ENCODE peak calls at places on chromosomes 7 and 10, in eight cellular contexts. Y, W, L, F, E, M, S and V are unnamed samples.

GRCh38 chr10:1413823-1414222 is 323.5 kb downstream of the ADARB2 start:
- DNase-seq in F (no peak), M (no peak), L (no peak), S (no peak), W (no peak), Y (no peak), E (no peak), V (no peak)

GRCh38 chr7:119397156-119397555 is 875.8 kb upstream of the KCND2 start:
- DNase-seq in L (no peak), F (no peak), M (no peak), Y (no peak), E (no peak), S (no peak), W (no peak), V (no peak)

GRCh38 chr10:72098301-72099053 is 10.1 kb upstream of the SPOCK2 start:
- DNase-seq in F (no peak), E (no peak), M (no peak), S (no peak), L (no peak), W (no peak), Y (no peak), V (no peak)

GRCh38 chr10:104316321-104317099 is 21.8 kb downstream of the ITPRIP start:
- DNase-seq in E (no peak), M (no peak), Y (no peak), L (peak), S (no peak), W (no peak), F (no peak), V (no peak)

GRCh38 chr10:3935141-3935540 is 150.1 kb upstream of the KLF6 start:
- DNase-seq in Y (peak), S (peak), W (no peak), F (peak), M (no peak), E (no peak), L (no peak), V (peak)

GRCh38 chr10:86786368-86786767 is 29.9 kb downstream of the BMPR1A start:
- DNase-seq in S (no peak), Y (no peak), E (no peak), M (no peak), F (no peak), W (no peak), L (no peak), V (no peak)

GRCh38 chr10:28926932-28927331 is 249.6 kb downstream of the BAMBI start:
- DNase-seq in W (no peak), E (no peak), L (no peak), F (no peak), Y (no peak), M (no peak), S (no peak), V (no peak)

GRCh38 chr10:90587081-90587491 is 270.8 kb downstream of the HTR7 start:
- DNase-seq in L (no peak), M (no peak), F (no peak), Y (no peak), W (peak), S (peak), E (no peak), V (no peak)

GRCh38 chr10:71316081-71316785 is 2.8 kb upstream of the SLC29A3 start:
- DNase-seq in W (no peak), S (peak), E (no peak), Y (no peak), L (no peak), F (no peak), M (no peak), V (no peak)

DNA sequence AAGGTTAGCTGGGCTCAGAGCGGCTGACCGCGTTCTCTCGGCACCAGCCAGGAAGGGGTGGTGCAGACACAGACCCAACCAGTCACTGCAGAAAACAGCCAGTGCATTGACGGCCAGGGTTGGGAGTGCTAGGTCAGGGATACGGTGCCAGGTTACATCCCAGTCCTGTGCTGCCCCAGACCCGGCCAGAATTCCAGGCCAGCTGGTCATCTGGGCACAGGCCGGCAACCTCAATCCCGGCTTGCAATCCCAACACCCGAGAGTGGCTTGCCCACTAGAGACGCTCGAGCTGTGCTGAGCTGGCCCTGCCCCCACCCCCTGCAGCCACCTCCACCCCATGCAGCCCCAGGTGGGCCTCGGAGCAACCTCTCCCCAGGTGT is 3.8 kb downstream of the PRAP1 start:
- DNase-seq in E (no peak), M (no peak), F (no peak), L (peak), S (no peak), W (no peak), Y (no peak), V (no peak)
- TF ChIP-seq POLR2A in E (no peak), M (no peak), F (no peak), L (no peak), S (no peak), W (no peak), Y (no peak), V (no peak)

DNA sequence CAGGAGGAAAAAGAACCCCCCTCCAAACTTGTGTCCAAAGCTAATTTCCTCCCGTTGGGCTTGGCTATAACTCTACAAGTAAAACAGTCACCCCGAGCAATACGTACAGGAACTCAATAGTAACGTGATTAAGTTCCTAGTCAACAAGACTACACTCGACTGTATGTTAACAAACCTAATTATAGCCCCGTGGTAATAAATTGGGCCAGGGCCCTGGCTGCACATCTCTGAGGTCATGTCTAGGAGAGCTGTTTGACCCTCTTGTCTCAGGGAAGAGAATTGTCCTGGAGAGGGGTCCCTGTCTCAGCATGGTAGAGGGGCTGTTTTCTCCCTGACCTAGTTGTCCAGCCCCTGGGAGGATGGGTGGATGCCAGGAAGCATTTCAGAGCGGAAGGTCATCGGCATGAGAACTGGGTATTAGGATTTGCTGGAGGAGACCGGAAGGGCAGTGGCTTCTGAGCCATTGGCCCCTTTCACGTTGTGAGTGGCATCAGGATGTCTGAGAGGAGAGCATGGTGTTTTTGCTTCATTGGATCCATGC is 60.2 kb upstream of the COMTD1 start:
- DNase-seq in L (peak), E (peak), W (no peak), F (no peak), Y (peak), M (peak), S (peak), V (no peak)
- TF ChIP-seq POLR2A in L (no peak), E (no peak), W (no peak), F (no peak), Y (no peak), M (no peak), S (no peak), V (no peak)

DNA sequence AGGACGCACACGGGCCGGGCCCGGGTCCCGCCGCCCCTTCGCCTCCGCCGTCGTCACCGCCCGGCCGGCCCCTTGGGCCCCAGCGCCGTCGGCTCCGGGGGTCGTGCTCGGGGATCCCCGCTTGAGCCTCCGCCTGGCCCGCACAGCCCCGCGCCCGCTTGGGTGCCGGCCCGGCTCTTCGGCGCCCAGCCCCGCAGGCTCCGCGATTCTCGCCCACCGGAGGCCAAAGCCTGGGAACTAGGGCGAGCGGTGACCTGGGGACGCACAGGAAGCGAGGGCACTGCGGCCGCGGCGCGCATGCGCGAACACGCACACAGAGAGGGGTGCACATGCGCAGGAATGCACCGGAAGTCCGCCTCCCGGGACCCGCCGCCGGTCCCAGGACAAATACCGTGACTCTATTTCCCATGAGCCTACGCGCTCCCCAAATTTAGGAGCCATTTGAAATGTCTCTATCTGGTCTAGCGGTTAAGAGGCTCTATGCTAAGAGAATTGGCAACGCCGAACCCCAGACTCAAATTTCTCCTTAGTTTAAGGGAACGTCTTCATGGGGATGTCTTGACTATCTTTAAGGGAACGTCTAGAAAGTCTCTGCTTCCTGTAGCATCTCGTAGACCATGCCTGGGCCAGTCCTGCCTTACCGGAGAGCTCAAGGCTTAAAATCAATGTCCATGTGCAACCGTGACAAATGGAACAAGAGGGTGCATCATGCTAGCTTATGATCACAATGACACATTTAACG is at the start of gene ZNF12:
- DNase-seq in F (peak), S (peak), Y (peak), E (peak), W (peak), M (peak), L (peak), V (peak)
- TF ChIP-seq POLR2A in F (peak), S (peak), Y (peak), E (peak), W (peak), M (no peak), L (peak), V (peak)

GRCh38 chr7:151115836-151116418 is 29.7 kb downstream of the AGAP3 start:
- DNase-seq in S (no peak), Y (no peak), W (peak), L (no peak), E (peak), F (no peak), M (peak), V (no peak)
- TF ChIP-seq POLR2A in S (no peak), Y (no peak), W (no peak), L (no peak), E (no peak), F (no peak), M (no peak), V (no peak)

GRCh38 chr7:156892086-156892800 is 740 bp downstream of the LMBR1 start:
- DNase-seq in S (peak), W (no peak), M (no peak), L (peak), E (peak), Y (peak), F (peak), V (peak)
- TF ChIP-seq POLR2A in S (no peak), W (no peak), M (no peak), L (no peak), E (no peak), Y (no peak), F (no peak), V (no peak)

DNA sequence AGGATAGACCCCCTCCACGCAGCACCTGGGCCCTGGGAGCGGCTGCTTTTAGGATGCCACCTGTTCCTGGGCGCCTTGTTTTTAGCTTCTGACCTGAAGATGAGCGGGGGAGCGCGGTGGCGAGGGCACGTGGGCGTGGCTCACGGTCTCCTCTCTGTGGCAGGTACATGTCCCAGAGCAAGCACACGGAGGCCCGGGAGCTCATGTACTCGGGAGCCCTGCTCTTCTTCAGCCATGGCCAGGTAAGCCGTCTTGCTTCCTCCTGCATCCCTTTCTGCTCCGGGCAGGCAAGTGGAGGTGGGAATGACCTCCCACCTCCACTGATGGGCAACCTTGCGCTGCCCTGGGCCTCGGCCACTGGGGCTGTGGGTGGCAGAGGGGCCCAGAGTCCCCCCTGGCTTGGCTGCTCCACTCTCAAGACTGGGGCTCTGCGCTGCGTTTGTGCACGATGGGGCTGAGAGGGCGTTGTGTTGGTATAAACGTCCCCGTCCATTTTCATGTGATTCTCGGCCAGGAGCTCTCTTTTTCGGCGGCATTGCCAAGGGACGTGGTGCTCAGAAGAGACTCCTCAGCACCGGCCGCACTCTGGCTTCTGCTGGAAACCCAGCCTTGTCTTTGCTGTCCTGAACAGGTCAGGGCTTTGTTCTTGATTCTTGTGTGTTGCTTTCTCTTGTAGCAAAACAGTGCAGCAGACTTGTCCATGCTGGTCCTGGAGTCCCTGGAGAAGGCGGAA is 9.7 kb downstream of the GET4 start:
- DNase-seq in E (no peak), W (no peak), L (peak), S (no peak), M (no peak), F (no peak), Y (no peak), V (no peak)
- TF ChIP-seq POLR2A in E (no peak), W (no peak), L (no peak), S (no peak), M (no peak), F (no peak), Y (no peak), V (no peak)

GRCh38 chr7:6393667-6394056 is 54.1 kb downstream of the DAGLB start:
- DNase-seq in S (no peak), L (no peak), M (no peak), W (no peak), F (no peak), E (no peak), Y (no peak), V (no peak)
- TF ChIP-seq POLR2A in S (no peak), L (no peak), M (no peak), W (no peak), F (no peak), E (no peak), Y (no peak), V (no peak)

GRCh38 chr10:32981760-32982159 is 23.7 kb upstream of the ITGB1 start:
- DNase-seq in S (peak), M (peak), W (no peak), L (no peak), E (peak), F (no peak), Y (peak), V (no peak)
- TF ChIP-seq POLR2A in S (no peak), M (no peak), W (no peak), L (no peak), E (no peak), F (peak), Y (no peak), V (no peak)

DNA sequence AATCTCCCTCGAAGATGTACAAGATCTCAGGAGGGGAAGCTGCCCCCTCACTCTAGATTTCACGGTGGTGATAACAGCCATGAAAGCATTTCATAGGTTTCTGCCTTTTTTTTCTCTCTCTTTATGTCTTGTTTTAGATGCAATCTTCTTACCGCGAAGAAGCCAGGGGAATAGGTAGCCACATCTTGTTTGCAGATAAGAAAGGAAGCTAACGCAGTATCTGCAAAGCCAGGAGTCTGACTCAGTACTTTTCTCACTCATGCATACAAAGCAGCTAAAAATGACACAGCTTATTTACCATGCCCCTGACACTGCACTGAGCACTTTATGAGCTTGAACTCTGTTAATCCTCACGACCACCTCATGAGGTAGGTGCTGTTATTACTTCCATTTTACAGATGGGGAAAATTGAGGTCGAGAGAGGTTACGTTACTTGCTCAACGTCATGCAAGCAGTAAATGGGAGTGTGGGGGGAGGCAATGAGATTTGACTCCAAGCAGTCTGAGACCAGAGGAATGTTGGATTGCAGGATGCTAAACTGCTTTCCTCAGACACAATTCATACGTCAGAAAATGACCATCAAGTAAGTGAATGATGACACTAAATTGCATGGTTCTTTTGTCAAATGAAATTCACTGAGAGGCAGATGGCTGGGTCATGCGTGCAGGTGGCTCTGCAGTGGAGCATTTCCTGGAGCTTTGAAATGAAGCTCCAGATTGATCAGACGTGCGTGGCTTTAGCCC is 3.2 kb downstream of the MAP3K8 start:
- DNase-seq in E (no peak), S (peak), Y (no peak), W (no peak), M (no peak), F (no peak), L (no peak), V (no peak)
- TF ChIP-seq POLR2A in E (no peak), S (no peak), Y (no peak), W (no peak), M (no peak), F (no peak), L (no peak), V (peak)

GRCh38 chr7:122255454-122255853 is 49.1 kb downstream of the FEZF1 start:
- DNase-seq in M (no peak), W (no peak), L (no peak), E (no peak), S (no peak), F (no peak), Y (no peak), V (no peak)
- TF ChIP-seq POLR2A in M (no peak), W (no peak), L (no peak), E (no peak), S (no peak), F (no peak), Y (no peak), V (no peak)